ENCODE peak calls at places on chromosomes 5 and 9, in ten cellular contexts. W, E, B, U, F, G, J, M, R and Q are unnamed samples.

GRCh38 chr5:172715931-172716682 is 54.9 kb downstream of the DUSP1 start:
- DNase-seq in R (peak), U (no peak), B (no peak), G (no peak), E (no peak), J (no peak), W (no peak), M (no peak), F (no peak), Q (no peak)

GRCh38 chr5:66363097-66363496 is 219.0 kb downstream of the SREK1 start:
- DNase-seq in M (no peak), F (no peak), G (no peak), W (no peak), J (no peak), E (no peak), R (no peak), B (no peak), U (no peak), Q (no peak)

GRCh38 chr5:109830955-109831502 is 141.3 kb downstream of the MAN2A1 start:
- DNase-seq in U (no peak), F (no peak), M (no peak), G (no peak), W (no peak), E (peak), R (no peak), J (no peak), B (no peak), Q (no peak)

GRCh38 chr5:179618923-179619554 is 4.4 kb downstream of the HNRNPH1 start:
- DNase-seq in F (no peak), J (no peak), B (no peak), R (no peak), W (no peak), U (no peak), E (no peak), G (no peak), M (no peak), Q (no peak)

GRCh38 chr9:110069326-110070248 is 138.4 kb downstream of the C9orf152 start:
- DNase-seq in U (peak), B (no peak), F (no peak), J (peak), R (peak), E (peak), G (peak), M (no peak), W (peak), Q (peak)

GRCh38 chr5:28770307-28770706 is 1731.9 kb upstream of the CDH9 start:
- DNase-seq in B (no peak), G (no peak), M (no peak), W (no peak), F (no peak), R (no peak), E (no peak), U (no peak), J (no peak), Q (no peak)

GRCh38 chr9:92242779-92243136 is 50.7 kb downstream of the IARS1 start:
- DNase-seq in U (no peak), W (no peak), M (no peak), B (no peak), F (no peak), E (no peak), J (no peak), R (no peak), G (no peak), Q (no peak)

GRCh38 chr9:114282926-114283325 is 40.0 kb upstream of the ORM1 start:
- DNase-seq in M (no peak), R (no peak), G (no peak), U (peak), E (peak), F (no peak), W (peak), J (peak), B (no peak), Q (peak)

GRCh38 chr5:44183753-44184152 is 205.5 kb downstream of the FGF10 start:
- DNase-seq in M (no peak), E (no peak), J (no peak), U (no peak), G (no peak), W (no peak), F (no peak), B (no peak), R (no peak), Q (no peak)

GRCh38 chr5:81140942-81141341 is 92.2 kb upstream of the CKMT2 start:
- DNase-seq in B (no peak), R (no peak), W (peak), G (no peak), J (peak), U (peak), F (no peak), M (no peak), E (no peak), Q (peak)

GRCh38 chr5:177317959-177318377 is 6.3 kb upstream of the MXD3 start:
- DNase-seq in G (peak), F (peak), U (peak), J (peak), W (no peak), R (peak), B (peak), E (peak), M (peak), Q (peak)

GRCh38 chr5:137199966-137200365 is 299.2 kb downstream of the SPOCK1 start:
- DNase-seq in B (no peak), J (no peak), U (no peak), W (no peak), M (no peak), G (no peak), F (no peak), R (no peak), E (peak), Q (no peak)

GRCh38 chr9:136268776-136269175 is 23.2 kb upstream of the QSOX2 start:
- DNase-seq in G (no peak), J (no peak), M (no peak), U (no peak), W (no peak), B (no peak), R (no peak), E (no peak), F (no peak), Q (no peak)

GRCh38 chr9:20024159-20024571 is 235.3 kb upstream of the SLC24A2 start:
- DNase-seq in F (no peak), U (no peak), R (no peak), B (no peak), G (no peak), E (no peak), M (no peak), W (no peak), J (no peak), Q (no peak)

GRCh38 chr9:129885670-129886106 is 50.4 kb downstream of the USP20 start:
- DNase-seq in B (peak), J (peak), G (peak), F (peak), W (peak), U (peak), R (peak), M (peak), E (peak), Q (peak)

GRCh38 chr5:72063219-72063819 is 44.0 kb upstream of the MAP1B start:
- DNase-seq in F (no peak), W (no peak), U (no peak), J (no peak), G (no peak), E (peak), B (no peak), R (peak), M (peak), Q (no peak)

GRCh38 chr5:136090319-136090718 is 42.3 kb upstream of the SMAD5 start:
- DNase-seq in W (no peak), B (no peak), U (no peak), J (no peak), G (no peak), E (no peak), M (no peak), R (no peak), F (no peak), Q (no peak)

GRCh38 chr5:140497897-140498296 is 49.6 kb upstream of the EIF4EBP3 start:
- DNase-seq in U (no peak), F (no peak), M (no peak), B (no peak), R (no peak), J (no peak), G (no peak), W (no peak), E (no peak), Q (no peak)

GRCh38 chr5:179268399-179268952 is 76.8 kb downstream of the ADAMTS2 start:
- DNase-seq in F (no peak), M (no peak), J (no peak), W (no peak), B (no peak), G (no peak), R (no peak), E (no peak), U (peak), Q (no peak)

GRCh38 chr5:9197881-9198260 is 348.0 kb downstream of the SEMA5A start:
- DNase-seq in U (no peak), F (no peak), R (no peak), J (no peak), B (no peak), W (peak), E (peak), G (no peak), M (no peak), Q (no peak)

GRCh38 chr9:86287013-86287412 is 4.7 kb upstream of the ISCA1 start:
- DNase-seq in R (no peak), M (peak), G (no peak), W (no peak), J (no peak), E (peak), B (no peak), U (no peak), F (no peak), Q (no peak)

GRCh38 chr9:73143606-73144328 is 7.9 kb upstream of the ANXA1 start:
- DNase-seq in B (no peak), M (no peak), G (no peak), J (peak), F (no peak), E (peak), W (no peak), U (no peak), R (peak), Q (peak)

GRCh38 chr5:149730620-149731331 is 666 bp downstream of the PPARGC1B start:
- DNase-seq in B (no peak), F (peak), G (no peak), W (no peak), E (no peak), R (peak), U (peak), J (no peak), M (peak), Q (no peak)